ENCODE peak calls at places on chromosomes 5 and 9, in nine cellular contexts. One of them, this sample, is unnamed.

GRCh38 chr9:128409998-128410397 is 10.7 kb upstream of the CERCAM start:
- DNase-seq in CD14-positive monocyte: no peak
- DNase-seq in CD8-positive, alpha-beta T cell: no peak
- DNase-seq in IMR-90: no peak
- DNase-seq in adrenal gland: no peak
- DNase-seq in nephron progenitor cell: no peak
- DNase-seq in OCI-LY7: no peak
- DNase-seq in HL-60: no peak
- DNase-seq in RWPE1: no peak
- DNase-seq in this sample: no peak

GRCh38 chr5:159362190-159362589 is 31.9 kb upstream of the IL12B start:
- DNase-seq in adrenal gland: no peak
- DNase-seq in HL-60: peak; percentile 96
- DNase-seq in CD8-positive, alpha-beta T cell: no peak
- DNase-seq in nephron progenitor cell: no peak
- DNase-seq in OCI-LY7: no peak
- DNase-seq in CD14-positive monocyte: peak; percentile 70
- DNase-seq in RWPE1: no peak
- DNase-seq in IMR-90: no peak
- DNase-seq in this sample: no peak

GRCh38 chr9:123834218-123834906 is 95.6 kb downstream of the DENND1A start:
- DNase-seq in IMR-90: peak; percentile 0
- DNase-seq in OCI-LY7: no peak
- DNase-seq in nephron progenitor cell: no peak
- DNase-seq in CD14-positive monocyte: no peak
- DNase-seq in RWPE1: no peak
- DNase-seq in CD8-positive, alpha-beta T cell: no peak
- DNase-seq in HL-60: no peak
- DNase-seq in adrenal gland: no peak
- DNase-seq in this sample: no peak

GRCh38 chr9:135079018-135079417 is 8.4 kb upstream of the OLFM1 start:
- DNase-seq in adrenal gland: peak; percentile 11
- DNase-seq in CD8-positive, alpha-beta T cell: no peak
- DNase-seq in CD14-positive monocyte: no peak
- DNase-seq in RWPE1: no peak
- DNase-seq in HL-60: no peak
- DNase-seq in nephron progenitor cell: no peak
- DNase-seq in OCI-LY7: no peak
- DNase-seq in IMR-90: no peak
- DNase-seq in this sample: no peak

GRCh38 chr5:140000332-140000731 is 42.8 kb downstream of the NRG2 start:
- DNase-seq in RWPE1: no peak
- DNase-seq in OCI-LY7: no peak
- DNase-seq in IMR-90: no peak
- DNase-seq in HL-60: no peak
- DNase-seq in adrenal gland: no peak
- DNase-seq in nephron progenitor cell: no peak
- DNase-seq in CD8-positive, alpha-beta T cell: no peak
- DNase-seq in CD14-positive monocyte: no peak
- DNase-seq in this sample: no peak

GRCh38 chr9:133249337-133249736 is 25.7 kb downstream of the ABO start:
- DNase-seq in IMR-90: no peak
- DNase-seq in CD14-positive monocyte: no peak
- DNase-seq in nephron progenitor cell: no peak
- DNase-seq in OCI-LY7: no peak
- DNase-seq in adrenal gland: peak; percentile 15
- DNase-seq in HL-60: no peak
- DNase-seq in RWPE1: no peak
- DNase-seq in CD8-positive, alpha-beta T cell: no peak
- DNase-seq in this sample: no peak

GRCh38 chr5:65722575-65723424 is 795 bp downstream of the NLN start:
- DNase-seq in HL-60: peak; percentile 14
- DNase-seq in RWPE1: peak; percentile 79
- DNase-seq in CD8-positive, alpha-beta T cell: no peak
- DNase-seq in nephron progenitor cell: peak; percentile 16
- DNase-seq in IMR-90: peak; percentile 63
- DNase-seq in OCI-LY7: peak; percentile 33
- DNase-seq in CD14-positive monocyte: no peak
- DNase-seq in adrenal gland: no peak
- DNase-seq in this sample: peak; percentile 48

GRCh38 chr5:176716320-176716719 is 69.0 kb downstream of the TSPAN17 start:
- DNase-seq in OCI-LY7: no peak
- DNase-seq in CD8-positive, alpha-beta T cell: no peak
- DNase-seq in HL-60: no peak
- DNase-seq in adrenal gland: peak; percentile 91
- DNase-seq in nephron progenitor cell: no peak
- DNase-seq in CD14-positive monocyte: no peak
- DNase-seq in IMR-90: peak; percentile 77
- DNase-seq in RWPE1: peak; percentile 82
- DNase-seq in this sample: no peak

GRCh38 chr5:59092758-59093157 is 509.9 kb downstream of the RAB3C start:
- DNase-seq in HL-60: no peak
- DNase-seq in nephron progenitor cell: no peak
- DNase-seq in CD14-positive monocyte: no peak
- DNase-seq in IMR-90: no peak
- DNase-seq in RWPE1: no peak
- DNase-seq in CD8-positive, alpha-beta T cell: no peak
- DNase-seq in OCI-LY7: no peak
- DNase-seq in adrenal gland: no peak
- DNase-seq in this sample: no peak

GRCh38 chr5:92552206-92553160 is 1028.5 kb downstream of the NR2F1-AS1 start:
- DNase-seq in CD8-positive, alpha-beta T cell: no peak
- DNase-seq in nephron progenitor cell: no peak
- DNase-seq in HL-60: peak; percentile 0
- DNase-seq in CD14-positive monocyte: no peak
- DNase-seq in RWPE1: peak; percentile 67
- DNase-seq in adrenal gland: no peak
- DNase-seq in OCI-LY7: no peak
- DNase-seq in IMR-90: peak; percentile 99
- DNase-seq in this sample: no peak

GRCh38 chr5:27708579-27708978 is 670.2 kb upstream of the CDH9 start:
- DNase-seq in IMR-90: no peak
- DNase-seq in OCI-LY7: no peak
- DNase-seq in nephron progenitor cell: no peak
- DNase-seq in CD14-positive monocyte: no peak
- DNase-seq in adrenal gland: no peak
- DNase-seq in HL-60: no peak
- DNase-seq in RWPE1: peak; percentile 16
- DNase-seq in CD8-positive, alpha-beta T cell: no peak
- DNase-seq in this sample: no peak

GRCh38 chr5:96823900-96824351 is 16.2 kb upstream of the ERAP1 start:
- DNase-seq in HL-60: no peak
- DNase-seq in RWPE1: peak; percentile 92
- DNase-seq in CD14-positive monocyte: no peak
- DNase-seq in adrenal gland: no peak
- DNase-seq in OCI-LY7: no peak
- DNase-seq in nephron progenitor cell: no peak
- DNase-seq in CD8-positive, alpha-beta T cell: no peak
- DNase-seq in IMR-90: peak; percentile 87
- DNase-seq in this sample: no peak

GRCh38 chr5:176536132-176536901 is 885 bp downstream of the RNF44 start:
- DNase-seq in nephron progenitor cell: peak; percentile 72
- DNase-seq in RWPE1: peak; percentile 80
- DNase-seq in HL-60: peak; percentile 88
- DNase-seq in CD14-positive monocyte: no peak
- DNase-seq in OCI-LY7: peak; percentile 93
- DNase-seq in IMR-90: peak; percentile 74
- DNase-seq in CD8-positive, alpha-beta T cell: peak; percentile 90
- DNase-seq in adrenal gland: peak; percentile 88
- DNase-seq in this sample: peak; percentile 85

GRCh38 chr5:170691623-170692022 is 91.9 kb upstream of the GABRP start:
- DNase-seq in OCI-LY7: no peak
- DNase-seq in HL-60: no peak
- DNase-seq in nephron progenitor cell: peak; percentile 37
- DNase-seq in CD8-positive, alpha-beta T cell: no peak
- DNase-seq in adrenal gland: no peak
- DNase-seq in RWPE1: no peak
- DNase-seq in IMR-90: no peak
- DNase-seq in CD14-positive monocyte: no peak
- DNase-seq in this sample: no peak

GRCh38 chr5:21152611-21153010 is 1164.6 kb upstream of the CDH18 start:
- DNase-seq in CD8-positive, alpha-beta T cell: no peak
- DNase-seq in IMR-90: peak; percentile 0
- DNase-seq in nephron progenitor cell: no peak
- DNase-seq in adrenal gland: no peak
- DNase-seq in RWPE1: peak; percentile 87
- DNase-seq in OCI-LY7: no peak
- DNase-seq in CD14-positive monocyte: no peak
- DNase-seq in HL-60: no peak
- DNase-seq in this sample: no peak

GRCh38 chr5:175677571-175677970 is 19.7 kb downstream of the HRH2 start:
- DNase-seq in CD8-positive, alpha-beta T cell: no peak
- DNase-seq in IMR-90: no peak
- DNase-seq in CD14-positive monocyte: no peak
- DNase-seq in OCI-LY7: no peak
- DNase-seq in nephron progenitor cell: no peak
- DNase-seq in RWPE1: no peak
- DNase-seq in adrenal gland: no peak
- DNase-seq in HL-60: no peak
- DNase-seq in this sample: no peak

GRCh38 chr5:157670662-157671591 is at the start of gene C5orf52:
- DNase-seq in CD8-positive, alpha-beta T cell: no peak
- DNase-seq in CD14-positive monocyte: no peak
- DNase-seq in HL-60: no peak
- DNase-seq in adrenal gland: peak; percentile 60
- DNase-seq in OCI-LY7: peak; percentile 13
- DNase-seq in IMR-90: peak; percentile 14
- DNase-seq in RWPE1: peak; percentile 39
- DNase-seq in nephron progenitor cell: peak; percentile 62
- DNase-seq in this sample: peak; percentile 66

GRCh38 chr5:71529682-71530081 is 57.5 kb upstream of the MCCC2 start:
- DNase-seq in adrenal gland: no peak
- DNase-seq in CD8-positive, alpha-beta T cell: no peak
- DNase-seq in RWPE1: no peak
- DNase-seq in HL-60: no peak
- DNase-seq in IMR-90: no peak
- DNase-seq in nephron progenitor cell: no peak
- DNase-seq in OCI-LY7: no peak
- DNase-seq in CD14-positive monocyte: no peak
- DNase-seq in this sample: no peak

GRCh38 chr5:171524461-171524860 is 105.0 kb downstream of the FGF18 start:
- DNase-seq in RWPE1: no peak
- DNase-seq in adrenal gland: no peak
- DNase-seq in OCI-LY7: no peak
- DNase-seq in nephron progenitor cell: no peak
- DNase-seq in IMR-90: no peak
- DNase-seq in HL-60: no peak
- DNase-seq in CD14-positive monocyte: no peak
- DNase-seq in CD8-positive, alpha-beta T cell: no peak
- DNase-seq in this sample: no peak

GRCh38 chr5:140131967-140132409 is 6.3 kb downstream of the IGIP start:
- DNase-seq in OCI-LY7: peak; percentile 11
- DNase-seq in RWPE1: peak; percentile 96
- DNase-seq in HL-60: peak; percentile 12
- DNase-seq in adrenal gland: peak; percentile 84
- DNase-seq in CD8-positive, alpha-beta T cell: no peak
- DNase-seq in CD14-positive monocyte: peak; percentile 59
- DNase-seq in IMR-90: peak; percentile 97
- DNase-seq in nephron progenitor cell: no peak
- DNase-seq in this sample: no peak

GRCh38 chr9:132183134-132183533 is 21.3 kb downstream of the NTNG2 start:
- DNase-seq in adrenal gland: peak; percentile 64
- DNase-seq in HL-60: no peak
- DNase-seq in CD8-positive, alpha-beta T cell: no peak
- DNase-seq in nephron progenitor cell: no peak
- DNase-seq in OCI-LY7: no peak
- DNase-seq in RWPE1: no peak
- DNase-seq in CD14-positive monocyte: no peak
- DNase-seq in IMR-90: no peak
- DNase-seq in this sample: no peak

DNA sequence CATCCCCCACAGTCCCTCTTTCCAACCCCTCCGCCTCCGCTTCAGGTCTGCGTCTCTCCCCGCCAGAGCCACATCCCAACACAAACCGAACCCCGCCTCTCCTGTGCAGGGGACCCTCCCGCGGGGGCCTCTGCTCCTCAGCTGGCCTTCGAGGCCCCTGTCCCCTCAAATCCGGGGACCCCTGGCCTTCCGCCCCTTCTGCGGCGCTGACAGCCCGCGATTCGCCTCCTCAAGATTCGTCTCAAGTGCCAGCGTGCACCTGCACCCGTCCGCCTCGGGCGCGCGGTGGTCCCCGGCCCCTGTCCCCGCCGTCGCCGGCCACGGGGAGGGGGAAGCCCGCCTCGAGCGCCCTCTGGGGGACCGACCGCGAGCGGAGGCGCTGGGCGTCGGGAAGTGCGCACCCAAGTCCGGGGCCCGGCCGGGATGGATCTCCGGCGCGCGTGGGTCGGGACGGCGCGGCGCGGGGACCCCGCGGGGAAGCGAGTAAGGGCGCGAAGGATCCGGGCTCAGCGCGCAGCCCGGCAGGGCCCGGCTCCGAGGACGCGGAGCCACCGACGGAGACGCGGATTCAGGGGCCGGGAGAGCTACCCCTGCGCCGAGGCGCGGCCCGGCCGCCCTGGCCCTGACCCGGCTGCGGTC is 623 bp downstream of the FLT4 start:
- DNase-seq in CD8-positive, alpha-beta T cell: no peak
- DNase-seq in adrenal gland: no peak
- DNase-seq in IMR-90: no peak
- DNase-seq in RWPE1: no peak
- DNase-seq in nephron progenitor cell: peak; percentile 80
- DNase-seq in HL-60: no peak
- DNase-seq in CD14-positive monocyte: no peak
- DNase-seq in OCI-LY7: no peak
- DNase-seq in this sample: peak; percentile 56
- TF ChIP-seq CTCF in CD8-positive, alpha-beta T cell: no peak
- TF ChIP-seq CTCF in adrenal gland: no peak
- TF ChIP-seq CTCF in IMR-90: peak; percentile 7
- TF ChIP-seq CTCF in RWPE1: peak; percentile 12
- TF ChIP-seq CTCF in nephron progenitor cell: peak; percentile 24
- TF ChIP-seq CTCF in HL-60: no peak
- TF ChIP-seq CTCF in CD14-positive monocyte: no peak
- TF ChIP-seq CTCF in OCI-LY7: no peak
- TF ChIP-seq CTCF in this sample: peak; percentile 24

GRCh38 chr9:114432323-114433067 is 44.7 kb upstream of the AKNA start:
- DNase-seq in adrenal gland: peak; percentile 41
- DNase-seq in nephron progenitor cell: no peak
- DNase-seq in RWPE1: no peak
- DNase-seq in HL-60: no peak
- DNase-seq in CD8-positive, alpha-beta T cell: no peak
- DNase-seq in IMR-90: no peak
- DNase-seq in CD14-positive monocyte: no peak
- DNase-seq in OCI-LY7: no peak
- DNase-seq in this sample: no peak
- TF ChIP-seq CTCF in adrenal gland: no peak
- TF ChIP-seq CTCF in nephron progenitor cell: no peak
- TF ChIP-seq CTCF in RWPE1: no peak
- TF ChIP-seq CTCF in HL-60: no peak
- TF ChIP-seq CTCF in CD8-positive, alpha-beta T cell: no peak
- TF ChIP-seq CTCF in IMR-90: no peak
- TF ChIP-seq CTCF in CD14-positive monocyte: no peak
- TF ChIP-seq CTCF in OCI-LY7: no peak
- TF ChIP-seq CTCF in this sample: no peak

GRCh38 chr9:70486127-70486526 is 71.7 kb upstream of the KLF9 start:
- DNase-seq in HL-60: no peak
- DNase-seq in RWPE1: no peak
- DNase-seq in IMR-90: no peak
- DNase-seq in OCI-LY7: no peak
- DNase-seq in CD8-positive, alpha-beta T cell: no peak
- DNase-seq in CD14-positive monocyte: no peak
- DNase-seq in nephron progenitor cell: no peak
- DNase-seq in adrenal gland: no peak
- DNase-seq in this sample: no peak
- TF ChIP-seq CTCF in HL-60: no peak
- TF ChIP-seq CTCF in RWPE1: no peak
- TF ChIP-seq CTCF in IMR-90: no peak
- TF ChIP-seq CTCF in OCI-LY7: no peak
- TF ChIP-seq CTCF in CD8-positive, alpha-beta T cell: no peak
- TF ChIP-seq CTCF in CD14-positive monocyte: no peak
- TF ChIP-seq CTCF in nephron progenitor cell: no peak
- TF ChIP-seq CTCF in adrenal gland: no peak
- TF ChIP-seq CTCF in this sample: no peak

GRCh38 chr5:163005949-163006348 is 431.4 kb upstream of the CCNG1 start:
- DNase-seq in HL-60: no peak
- DNase-seq in CD14-positive monocyte: no peak
- DNase-seq in CD8-positive, alpha-beta T cell: no peak
- DNase-seq in nephron progenitor cell: no peak
- DNase-seq in IMR-90: no peak
- DNase-seq in RWPE1: peak; percentile 7
- DNase-seq in adrenal gland: no peak
- DNase-seq in OCI-LY7: no peak
- DNase-seq in this sample: no peak
- TF ChIP-seq CTCF in HL-60: no peak
- TF ChIP-seq CTCF in CD14-positive monocyte: no peak
- TF ChIP-seq CTCF in CD8-positive, alpha-beta T cell: no peak
- TF ChIP-seq CTCF in nephron progenitor cell: peak; percentile 17
- TF ChIP-seq CTCF in IMR-90: no peak
- TF ChIP-seq CTCF in RWPE1: no peak
- TF ChIP-seq CTCF in adrenal gland: no peak
- TF ChIP-seq CTCF in OCI-LY7: peak; percentile 33
- TF ChIP-seq CTCF in this sample: no peak